ENCODE peak calls at places on chromosomes 11 and 22, in six cellular contexts. L is HCT116, K is HepG2, E is K562, W is endothelial cell of umbilical vein, T is A549. U is an unnamed sample.

GRCh38 chr22:36197065-36197440 is 4.6 kb downstream of the APOL4 start:
- DNase-seq in L (no peak), K (no peak), E (peak), W (peak), T (no peak), U (peak)

GRCh38 chr11:102007567-102008437 is 39.4 kb upstream of the CFAP300 start:
- DNase-seq in L (peak), K (peak), E (peak), W (peak), T (peak), U (peak)

GRCh38 chr11:117629146-117629545 is 167.9 kb downstream of the DSCAML1 start:
- DNase-seq in L (no peak), K (no peak), E (no peak), W (no peak), T (no peak), U (no peak)

GRCh38 chr11:76229690-76230240 is 23.5 kb upstream of the WNT11 start:
- DNase-seq in L (no peak), K (no peak), E (no peak), W (no peak), T (no peak), U (no peak)

GRCh38 chr11:79834015-79834414 is 393.2 kb upstream of the TENM4 start:
- DNase-seq in L (no peak), K (no peak), E (no peak), W (no peak), T (no peak), U (no peak)

GRCh38 chr11:82003671-82004148 is 730.0 kb downstream of the FAM181B start:
- DNase-seq in L (no peak), K (no peak), E (no peak), W (no peak), T (no peak), U (no peak)

GRCh38 chr22:30947163-30947820 is 21.3 kb downstream of the MORC2 start:
- DNase-seq in L (no peak), K (no peak), E (no peak), W (peak), T (no peak), U (no peak)

GRCh38 chr11:2860636-2861035 is 24.9 kb downstream of the CDKN1C start:
- DNase-seq in L (no peak), K (peak), E (no peak), W (no peak), T (peak), U (peak)

GRCh38 chr11:134802116-134802515 is 390.1 kb upstream of the B3GAT1 start:
- DNase-seq in L (no peak), K (no peak), E (no peak), W (no peak), T (no peak), U (no peak)

GRCh38 chr22:45069925-45070324 is 60.1 kb upstream of the PHF21B start:
- DNase-seq in L (no peak), K (no peak), E (no peak), W (no peak), T (no peak), U (no peak)

GRCh38 chr11:102802341-102802740 is 4.4 kb upstream of the MMP1 start:
- DNase-seq in L (no peak), K (no peak), E (no peak), W (peak), T (no peak), U (no peak)

GRCh38 chr11:99534812-99535211 is 514.1 kb downstream of the CNTN5 start:
- DNase-seq in L (no peak), K (no peak), E (no peak), W (no peak), T (no peak), U (no peak)

GRCh38 chr11:26014456-26015115 is 317.3 kb upstream of the ANO3 start:
- DNase-seq in L (no peak), K (no peak), E (no peak), W (no peak), T (no peak), U (no peak)

GRCh38 chr11:69211540-69212120 is 55.9 kb downstream of the SMIM38 start:
- DNase-seq in L (no peak), K (no peak), E (no peak), W (no peak), T (no peak), U (no peak)

GRCh38 chr11:20634044-20634443 is 34.6 kb downstream of the SLC6A5 start:
- DNase-seq in L (peak), K (no peak), E (peak), W (no peak), T (no peak), U (no peak)

GRCh38 chr11:117827521-117828511 is 3.3 kb upstream of the FXYD2 start:
- DNase-seq in L (no peak), K (no peak), E (no peak), W (no peak), T (no peak), U (no peak)

GRCh38 chr11:124724854-124725718 is 14.7 kb upstream of the NRGN start:
- DNase-seq in L (no peak), K (peak), E (no peak), W (no peak), T (no peak), U (peak)

GRCh38 chr11:120471131-120471530 is 40.4 kb upstream of the GRIK4 start:
- DNase-seq in L (no peak), K (no peak), E (no peak), W (no peak), T (no peak), U (no peak)

GRCh38 chr11:3154001-3154599 is 11.0 kb downstream of the OSBPL5 start:
- DNase-seq in L (no peak), K (no peak), E (peak), W (no peak), T (no peak), U (peak)

GRCh38 chr11:134207538-134208239 is 16.1 kb downstream of the NCAPD3 start:
- DNase-seq in L (no peak), K (peak), E (peak), W (peak), T (no peak), U (peak)

DNA sequence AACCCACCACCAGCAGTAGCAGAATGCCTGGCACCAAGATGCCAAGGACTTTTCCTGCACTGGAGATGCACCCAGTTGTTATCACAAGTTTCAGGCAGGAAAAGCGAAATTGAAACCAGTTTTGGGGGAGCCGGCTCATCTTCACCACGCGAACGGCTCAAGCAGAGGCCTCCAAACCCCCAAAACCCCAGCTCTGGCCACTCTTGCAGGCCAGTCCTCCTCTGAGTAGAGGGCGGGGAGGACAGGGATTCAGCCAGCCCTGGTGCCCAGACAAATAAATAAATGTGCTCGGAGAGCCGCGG is 311 bp downstream of the UBE2L6 start:
- DNase-seq in L (no peak), K (no peak), E (no peak), W (peak), T (no peak), U (no peak)
- TF ChIP-seq MAX in L (no peak), K (no peak), E (no peak), W (no peak), T (no peak), U (no peak)

GRCh38 chr22:42500836-42501179 is 18.8 kb downstream of the RRP7A start:
- DNase-seq in L (no peak), K (no peak), E (no peak), W (no peak), T (no peak), U (no peak)
- H3K4me3 ChIP-seq in L (no peak), K (no peak), E (peak), W (no peak), T (peak), U (no peak)

DNA sequence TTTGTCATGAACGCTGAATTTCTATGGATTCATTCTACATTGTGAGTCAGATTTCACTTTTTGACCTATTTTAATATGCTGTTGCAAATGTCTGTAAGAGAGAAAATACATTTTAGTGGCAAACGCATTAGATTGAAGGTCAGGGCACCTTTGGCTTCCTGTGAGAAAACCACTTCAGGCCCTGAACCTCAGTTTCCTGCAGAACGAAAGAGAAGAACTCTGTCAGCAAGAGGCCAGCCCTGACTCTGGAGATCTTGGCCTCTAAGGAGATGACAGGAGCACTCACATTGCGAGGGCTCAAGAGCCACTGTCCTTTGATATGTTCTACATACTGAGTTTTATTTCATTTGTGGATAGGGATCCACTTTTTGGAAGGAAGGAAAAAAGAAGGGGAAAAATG is 83.6 kb downstream of the KCNJ1 start:
- DNase-seq in L (no peak), K (no peak), E (no peak), W (no peak), T (no peak), U (no peak)
- TF ChIP-seq MAX in L (no peak), K (no peak), E (no peak), W (no peak), T (no peak), U (no peak)

GRCh38 chr11:48167380-48167779 is 49.2 kb upstream of the OR4B1 start:
- DNase-seq in L (no peak), K (no peak), E (no peak), W (no peak), T (no peak), U (no peak)

GRCh38 chr11:48165426-48165825 is 51.2 kb upstream of the OR4B1 start:
- DNase-seq in L (no peak), K (no peak), E (no peak), W (no peak), T (no peak), U (no peak)

GRCh38 chr11:48162197-48162886 is 54.3 kb upstream of the OR4B1 start:
- DNase-seq in L (no peak), K (no peak), E (no peak), W (peak), T (no peak), U (no peak)

GRCh38 chr11:48168815-48169214 is 47.8 kb upstream of the OR4B1 start:
- DNase-seq in L (no peak), K (no peak), E (no peak), W (no peak), T (no peak), U (no peak)

GRCh38 chr11:48164836-48165235 is 51.8 kb upstream of the OR4B1 start:
- DNase-seq in L (no peak), K (no peak), E (no peak), W (no peak), T (no peak), U (no peak)
- H3K4me3 ChIP-seq in L (no peak), K (no peak), E (no peak), W (no peak), T (no peak), U (no peak)

GRCh38 chr22:34808618-34809017 is 257.3 kb upstream of the ISX start:
- DNase-seq in L (no peak), K (no peak), E (no peak), W (no peak), T (no peak), U (no peak)

GRCh38 chr22:34814260-34814659 is 251.7 kb upstream of the ISX start:
- DNase-seq in L (no peak), K (peak), E (no peak), W (no peak), T (no peak), U (no peak)

DNA sequence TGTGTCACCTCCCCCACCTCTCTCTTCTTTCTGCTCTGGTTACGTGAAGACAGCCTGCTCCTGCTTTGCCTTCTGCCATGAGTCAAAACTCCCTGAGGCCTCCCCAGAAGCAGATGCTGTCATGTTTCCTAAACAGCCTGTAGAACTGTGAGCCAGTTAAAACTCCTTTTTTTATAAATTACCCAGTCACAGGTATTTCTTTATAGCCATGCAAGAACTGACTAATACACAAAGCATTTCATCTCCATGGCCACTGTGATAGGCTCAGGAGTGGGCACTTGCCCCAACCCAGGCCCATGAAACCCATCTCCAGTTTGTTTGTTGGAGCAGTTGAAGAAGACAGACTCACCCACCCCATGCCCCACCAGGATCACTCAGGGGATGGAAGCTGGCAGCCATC is 253.3 kb upstream of the ISX start:
- DNase-seq in L (no peak), K (no peak), E (no peak), W (no peak), T (no peak), U (no peak)
- TF ChIP-seq MAX in L (no peak), K (no peak), E (no peak), W (no peak), T (no peak), U (no peak)

DNA sequence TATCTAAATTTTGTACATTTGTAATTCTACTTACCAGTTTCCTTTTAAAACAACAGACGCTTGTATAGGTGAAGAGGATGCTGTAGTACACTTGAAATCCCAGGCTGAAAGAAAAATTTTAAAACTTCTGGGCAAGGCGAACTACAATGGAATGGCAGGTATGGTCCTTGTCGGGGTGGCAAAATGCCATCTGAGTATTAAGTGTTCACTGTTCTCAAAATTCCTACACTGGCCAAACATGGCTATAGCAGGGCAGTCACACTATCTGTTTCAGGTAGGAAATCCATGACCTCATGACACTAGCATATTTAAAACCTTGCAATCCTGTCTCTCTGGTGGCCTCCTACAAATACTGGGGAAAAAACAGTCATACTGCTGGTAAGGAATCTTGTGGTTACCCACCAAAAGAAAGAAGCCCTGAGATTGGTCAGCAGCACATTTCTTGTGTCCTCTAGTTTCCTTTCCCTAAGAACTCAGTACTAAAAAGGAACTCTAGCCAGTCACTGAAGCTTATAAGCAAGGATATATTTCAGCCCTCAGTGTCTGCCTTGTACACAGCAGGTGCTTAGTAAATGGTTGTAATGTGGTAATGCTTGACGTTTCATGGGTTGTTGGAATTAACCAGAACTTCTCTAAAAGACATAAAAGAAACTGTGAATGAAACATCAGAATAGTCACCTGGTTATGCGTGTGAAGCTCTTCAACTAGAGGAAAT is 5.2 kb upstream of the ZC3H12C start:
- DNase-seq in L (no peak), K (no peak), E (no peak), W (no peak), T (no peak), U (no peak)
- H3K4me3 ChIP-seq in L (no peak), K (no peak), E (no peak), W (no peak), T (no peak), U (no peak)

GRCh38 chr11:65640483-65641207 is 2.7 kb downstream of the SIPA1 start:
- DNase-seq in L (no peak), K (no peak), E (no peak), W (no peak), T (no peak), U (peak)
- TF ChIP-seq MAX in L (no peak), K (no peak), E (no peak), W (no peak), T (no peak), U (peak)

GRCh38 chr11:67438121-67438902 is 830 bp upstream of the PTPRCAP start:
- DNase-seq in L (no peak), K (no peak), E (no peak), W (no peak), T (no peak), U (peak)

GRCh38 chr11:67436459-67437081 is 912 bp downstream of the PTPRCAP start:
- DNase-seq in L (no peak), K (no peak), E (peak), W (no peak), T (no peak), U (peak)

GRCh38 chr11:67435031-67435726 is 2.3 kb downstream of the PTPRCAP start:
- DNase-seq in L (no peak), K (no peak), E (no peak), W (no peak), T (no peak), U (peak)

GRCh38 chr11:67435727-67436458 is 1.6 kb downstream of the PTPRCAP start:
- DNase-seq in L (no peak), K (no peak), E (no peak), W (no peak), T (no peak), U (no peak)

GRCh38 chr11:67437082-67437821 is at the start of gene PTPRCAP:
- DNase-seq in L (no peak), K (no peak), E (peak), W (no peak), T (no peak), U (peak)
- H3K4me3 ChIP-seq in L (no peak), K (no peak), E (no peak), W (no peak), T (no peak), U (peak)